ENCODE peak calls at places on chromosomes 4 and X, in six cellular contexts. One of them, this sample, is unnamed.

GRCh38 chrX:44675364-44676024 is 132.8 kb upstream of the FUNDC1 start:
- DNase-seq in choroid plexus epithelial cell: peak; percentile 65
- DNase-seq in cardiac fibroblast: peak; percentile 89
- DNase-seq in nephron progenitor cell: no peak
- DNase-seq in hepatocyte: peak; percentile 19
- DNase-seq in Caco-2: no peak
- DNase-seq in this sample: peak; percentile 42

GRCh38 chr4:186192068-186192751 is 843 bp downstream of the CYP4V2 start:
- DNase-seq in cardiac fibroblast: peak; percentile 60
- DNase-seq in hepatocyte: peak; percentile 37
- DNase-seq in Caco-2: no peak
- DNase-seq in choroid plexus epithelial cell: peak; percentile 52
- DNase-seq in nephron progenitor cell: peak; percentile 30
- DNase-seq in this sample: peak; percentile 50

GRCh38 chr4:100095729-100096595 is 94.3 kb downstream of the DDIT4L start:
- DNase-seq in hepatocyte: peak; percentile 84
- DNase-seq in nephron progenitor cell: peak; percentile 42
- DNase-seq in choroid plexus epithelial cell: peak; percentile 86
- DNase-seq in cardiac fibroblast: peak; percentile 82
- DNase-seq in Caco-2: peak; percentile 59
- DNase-seq in this sample: no peak

GRCh38 chr4:8908206-8908893 is 36.7 kb upstream of the HMX1 start:
- DNase-seq in choroid plexus epithelial cell: no peak
- DNase-seq in hepatocyte: no peak
- DNase-seq in nephron progenitor cell: no peak
- DNase-seq in Caco-2: peak; percentile 17
- DNase-seq in cardiac fibroblast: no peak
- DNase-seq in this sample: peak; percentile 37

GRCh38 chr4:75432683-75433082 is 81.5 kb downstream of the RCHY1 start:
- DNase-seq in Caco-2: peak; percentile 44
- DNase-seq in nephron progenitor cell: no peak
- DNase-seq in choroid plexus epithelial cell: peak; percentile 35
- DNase-seq in cardiac fibroblast: peak; percentile 4
- DNase-seq in hepatocyte: peak; percentile 19
- DNase-seq in this sample: no peak

GRCh38 chr4:3424522-3425095 is 17.2 kb upstream of the HGFAC start:
- DNase-seq in Caco-2: no peak
- DNase-seq in nephron progenitor cell: no peak
- DNase-seq in choroid plexus epithelial cell: no peak
- DNase-seq in hepatocyte: no peak
- DNase-seq in cardiac fibroblast: no peak
- DNase-seq in this sample: no peak

GRCh38 chr4:46389301-46389761 is 597 bp downstream of the GABRA2 start:
- DNase-seq in cardiac fibroblast: peak; percentile 12
- DNase-seq in choroid plexus epithelial cell: peak; percentile 39
- DNase-seq in nephron progenitor cell: peak; percentile 47
- DNase-seq in Caco-2: peak; percentile 36
- DNase-seq in hepatocyte: peak; percentile 71
- DNase-seq in this sample: no peak

GRCh38 chr4:135804785-135805184 is 1603.2 kb upstream of the PABPC4L start:
- DNase-seq in Caco-2: no peak
- DNase-seq in nephron progenitor cell: no peak
- DNase-seq in hepatocyte: no peak
- DNase-seq in choroid plexus epithelial cell: no peak
- DNase-seq in cardiac fibroblast: no peak
- DNase-seq in this sample: no peak

GRCh38 chr4:103076777-103077347 is 301 bp upstream of the SLC9B2 start:
- DNase-seq in hepatocyte: no peak
- DNase-seq in nephron progenitor cell: no peak
- DNase-seq in Caco-2: no peak
- DNase-seq in cardiac fibroblast: no peak
- DNase-seq in choroid plexus epithelial cell: no peak
- DNase-seq in this sample: no peak

GRCh38 chr4:125013891-125014290 is 300.9 kb upstream of the FAT4 start:
- DNase-seq in choroid plexus epithelial cell: peak; percentile 15
- DNase-seq in hepatocyte: no peak
- DNase-seq in cardiac fibroblast: peak; percentile 3
- DNase-seq in nephron progenitor cell: no peak
- DNase-seq in Caco-2: no peak
- DNase-seq in this sample: no peak

GRCh38 chr4:121192013-121192412 is 27.9 kb upstream of the TNIP3 start:
- DNase-seq in nephron progenitor cell: no peak
- DNase-seq in Caco-2: no peak
- DNase-seq in cardiac fibroblast: peak; percentile 63
- DNase-seq in choroid plexus epithelial cell: no peak
- DNase-seq in hepatocyte: no peak
- DNase-seq in this sample: no peak

GRCh38 chr4:100417565-100417964 is 100.3 kb downstream of the EMCN start:
- DNase-seq in nephron progenitor cell: no peak
- DNase-seq in cardiac fibroblast: peak; percentile 48
- DNase-seq in Caco-2: no peak
- DNase-seq in hepatocyte: no peak
- DNase-seq in choroid plexus epithelial cell: peak; percentile 50
- DNase-seq in this sample: no peak

GRCh38 chrX:15738686-15739016 is 581 bp downstream of the CA5B start:
- DNase-seq in cardiac fibroblast: no peak
- DNase-seq in nephron progenitor cell: no peak
- DNase-seq in Caco-2: no peak
- DNase-seq in hepatocyte: no peak
- DNase-seq in choroid plexus epithelial cell: no peak
- DNase-seq in this sample: no peak

GRCh38 chr4:76072760-76073159 is 1.7 kb upstream of the ART3 start:
- DNase-seq in Caco-2: no peak
- DNase-seq in nephron progenitor cell: no peak
- DNase-seq in cardiac fibroblast: no peak
- DNase-seq in hepatocyte: no peak
- DNase-seq in choroid plexus epithelial cell: no peak
- DNase-seq in this sample: no peak

GRCh38 chr4:104488151-104488550 is 6.5 kb downstream of the CXXC4 start:
- DNase-seq in Caco-2: no peak
- DNase-seq in hepatocyte: no peak
- DNase-seq in choroid plexus epithelial cell: no peak
- DNase-seq in cardiac fibroblast: no peak
- DNase-seq in nephron progenitor cell: no peak
- DNase-seq in this sample: no peak

GRCh38 chr4:71171592-71171991 is 167.2 kb upstream of the SLC4A4 start:
- DNase-seq in hepatocyte: no peak
- DNase-seq in nephron progenitor cell: no peak
- DNase-seq in choroid plexus epithelial cell: no peak
- DNase-seq in cardiac fibroblast: no peak
- DNase-seq in Caco-2: no peak
- DNase-seq in this sample: no peak

DNA sequence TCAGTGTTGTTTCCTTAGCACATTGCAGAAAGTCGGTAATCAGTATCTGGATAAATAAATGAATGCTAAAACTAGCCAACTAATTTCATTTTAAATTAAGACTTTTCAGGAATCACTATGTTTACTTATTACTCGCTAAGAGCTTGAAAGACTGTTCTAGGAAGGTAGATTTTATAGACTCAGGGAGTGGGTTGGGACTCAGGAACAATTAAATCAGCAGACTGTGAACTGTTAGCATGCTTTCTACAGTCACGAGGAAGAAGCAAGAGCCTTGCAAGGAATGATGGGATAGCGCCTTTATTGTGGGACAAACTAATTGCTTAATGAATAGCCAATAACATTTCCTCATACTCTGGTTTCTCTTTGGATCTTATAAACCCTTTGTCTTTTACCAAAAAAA is 183.2 kb upstream of the AADAT start:
- DNase-seq in nephron progenitor cell: no peak
- DNase-seq in choroid plexus epithelial cell: no peak
- DNase-seq in cardiac fibroblast: no peak
- DNase-seq in Caco-2: no peak
- DNase-seq in hepatocyte: no peak
- DNase-seq in this sample: no peak
- TF ChIP-seq CTCF in nephron progenitor cell: no peak
- TF ChIP-seq CTCF in choroid plexus epithelial cell: no peak
- TF ChIP-seq CTCF in cardiac fibroblast: no peak
- TF ChIP-seq CTCF in Caco-2: no peak
- TF ChIP-seq CTCF in hepatocyte: no peak
- TF ChIP-seq CTCF in this sample: no peak

GRCh38 chr4:126583509-126583908 is 1049.2 kb upstream of the INTU start:
- DNase-seq in nephron progenitor cell: no peak
- DNase-seq in choroid plexus epithelial cell: peak; percentile 41
- DNase-seq in hepatocyte: peak; percentile 10
- DNase-seq in cardiac fibroblast: peak; percentile 12
- DNase-seq in Caco-2: no peak
- DNase-seq in this sample: no peak
- TF ChIP-seq CTCF in nephron progenitor cell: no peak
- TF ChIP-seq CTCF in choroid plexus epithelial cell: peak; percentile 45
- TF ChIP-seq CTCF in hepatocyte: peak; percentile 17
- TF ChIP-seq CTCF in cardiac fibroblast: peak; percentile 45
- TF ChIP-seq CTCF in Caco-2: no peak
- TF ChIP-seq CTCF in this sample: no peak

DNA sequence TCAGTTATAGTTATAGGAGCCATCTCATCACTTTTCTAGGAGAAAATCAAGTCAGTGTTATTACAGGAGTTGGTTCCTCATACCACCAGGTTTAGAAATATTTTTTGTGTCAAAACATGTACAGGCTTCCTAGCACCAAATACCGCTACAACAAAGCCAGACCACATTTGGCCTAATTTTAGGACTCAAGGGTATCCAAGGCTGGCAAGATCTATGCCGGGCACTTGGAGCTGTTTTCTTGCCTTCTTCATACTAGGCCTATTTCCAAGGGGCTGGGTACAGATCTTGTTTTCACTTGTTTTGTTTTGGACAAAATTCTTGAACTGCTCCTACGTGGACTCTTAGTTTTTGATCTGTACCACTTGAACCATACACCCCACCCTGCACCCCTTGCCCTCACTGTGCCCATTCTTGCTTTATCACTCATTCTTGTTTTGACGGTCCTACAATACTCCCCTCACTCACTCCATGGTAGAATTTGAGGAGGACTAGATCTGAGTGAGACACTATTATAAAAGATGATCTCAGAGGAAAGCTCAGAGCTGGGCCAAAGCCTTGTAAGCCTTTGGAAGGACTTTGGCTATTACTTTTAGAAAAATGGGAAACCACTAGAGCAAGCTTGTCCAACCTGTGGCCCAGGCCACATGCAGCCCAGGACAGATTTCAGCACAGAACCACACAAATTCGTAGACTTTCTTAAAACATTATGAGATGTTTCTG is 17.7 kb upstream of the TMEM144 start:
- DNase-seq in Caco-2: no peak
- DNase-seq in hepatocyte: no peak
- DNase-seq in cardiac fibroblast: no peak
- DNase-seq in choroid plexus epithelial cell: no peak
- DNase-seq in nephron progenitor cell: no peak
- DNase-seq in this sample: no peak
- TF ChIP-seq CTCF in Caco-2: no peak
- TF ChIP-seq CTCF in hepatocyte: no peak
- TF ChIP-seq CTCF in cardiac fibroblast: no peak
- TF ChIP-seq CTCF in choroid plexus epithelial cell: no peak
- TF ChIP-seq CTCF in nephron progenitor cell: no peak
- TF ChIP-seq CTCF in this sample: no peak

GRCh38 chr4:787561-787981 is 38.4 kb downstream of the CPLX1 start:
- DNase-seq in cardiac fibroblast: no peak
- DNase-seq in hepatocyte: no peak
- DNase-seq in choroid plexus epithelial cell: no peak
- DNase-seq in Caco-2: no peak
- DNase-seq in nephron progenitor cell: no peak
- DNase-seq in this sample: no peak

GRCh38 chr4:788006-788635 is 37.8 kb downstream of the CPLX1 start:
- DNase-seq in choroid plexus epithelial cell: no peak
- DNase-seq in hepatocyte: no peak
- DNase-seq in nephron progenitor cell: no peak
- DNase-seq in Caco-2: no peak
- DNase-seq in cardiac fibroblast: no peak
- DNase-seq in this sample: no peak

GRCh38 chr4:786074-786741 is 39.7 kb downstream of the CPLX1 start:
- DNase-seq in Caco-2: no peak
- DNase-seq in choroid plexus epithelial cell: no peak
- DNase-seq in cardiac fibroblast: no peak
- DNase-seq in hepatocyte: no peak
- DNase-seq in nephron progenitor cell: peak; percentile 40
- DNase-seq in this sample: no peak

GRCh38 chr4:785332-786073 is 40.4 kb downstream of the CPLX1 start:
- DNase-seq in cardiac fibroblast: no peak
- DNase-seq in hepatocyte: no peak
- DNase-seq in nephron progenitor cell: peak; percentile 37
- DNase-seq in Caco-2: no peak
- DNase-seq in choroid plexus epithelial cell: no peak
- DNase-seq in this sample: no peak

GRCh38 chr4:786861-787300 is 39.0 kb downstream of the CPLX1 start:
- DNase-seq in choroid plexus epithelial cell: no peak
- DNase-seq in hepatocyte: no peak
- DNase-seq in Caco-2: no peak
- DNase-seq in cardiac fibroblast: no peak
- DNase-seq in nephron progenitor cell: no peak
- DNase-seq in this sample: no peak
- TF ChIP-seq CTCF in choroid plexus epithelial cell: peak; percentile 39
- TF ChIP-seq CTCF in hepatocyte: no peak
- TF ChIP-seq CTCF in Caco-2: no peak
- TF ChIP-seq CTCF in cardiac fibroblast: peak; percentile 6
- TF ChIP-seq CTCF in nephron progenitor cell: no peak
- TF ChIP-seq CTCF in this sample: no peak

DNA sequence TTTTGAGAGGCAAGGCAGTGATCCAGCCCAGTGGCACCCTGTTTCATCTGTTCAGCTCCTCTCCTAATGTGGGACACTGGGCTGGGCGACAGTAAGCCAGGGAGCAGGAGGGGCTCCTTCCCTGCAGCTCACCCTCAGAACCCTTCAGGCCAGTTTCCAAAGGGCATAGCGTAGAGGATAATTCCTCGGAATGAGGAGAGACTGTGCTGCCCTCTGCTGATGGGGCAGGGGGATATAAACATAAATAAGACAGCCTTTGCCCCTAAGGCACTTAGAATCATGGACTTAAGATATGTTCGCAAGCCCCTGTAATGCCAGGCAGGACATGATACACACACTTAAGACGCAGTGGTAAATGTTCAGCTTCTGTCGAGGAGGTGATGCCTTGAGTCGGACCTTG is 27.9 kb upstream of the ZNF185 start:
- DNase-seq in hepatocyte: no peak
- DNase-seq in Caco-2: no peak
- DNase-seq in nephron progenitor cell: no peak
- DNase-seq in choroid plexus epithelial cell: no peak
- DNase-seq in cardiac fibroblast: no peak
- DNase-seq in this sample: no peak
- TF ChIP-seq CTCF in hepatocyte: no peak
- TF ChIP-seq CTCF in Caco-2: no peak
- TF ChIP-seq CTCF in nephron progenitor cell: no peak
- TF ChIP-seq CTCF in choroid plexus epithelial cell: peak; percentile 23
- TF ChIP-seq CTCF in cardiac fibroblast: no peak
- TF ChIP-seq CTCF in this sample: no peak

This sample was measured in mesothelial cell of epicardium.